ENCODE peak calls at places on chromosomes 7 and 10, in seven cellular contexts. L is dermis blood vessel endothelial cell; I is activated CD8-positive, alpha-beta memory T cell treated with anti-CD3 and anti-CD28 coated beads for 4 hours; F is WTC11; B is astrocyte of the hippocampus; J is non-pigmented ciliary epithelial cell; O is HuH-7. E is an unnamed sample.
A peak's percentile ranks its signal among the peaks of the same experiment; 100 is the strongest.

GRCh38 chr10:86393858-86394472 is 27.4 kb upstream of the GRID1 start:
- DNase-seq in O (no peak), J (no peak), B (no peak), L (no peak), F (no peak), I (no peak), E (no peak)

GRCh38 chr10:36248314-36248981 is 606.4 kb upstream of the FZD8 start:
- DNase-seq in J (no peak), B (no peak), F (no peak), O (no peak), I (no peak), L (no peak), E (no peak)

GRCh38 chr7:43954524-43955228 is 28.4 kb downstream of the UBE2D4 start:
- DNase-seq in J (peak; percentile 17), O (peak; percentile 70), F (peak; percentile 45), B (peak; percentile 77), L (peak; percentile 74), I (no peak), E (peak; percentile 23)

GRCh38 chr10:49624629-49625028 is 10.8 kb downstream of the CHAT start:
- DNase-seq in L (no peak), I (no peak), O (no peak), F (no peak), J (no peak), B (no peak), E (no peak)

GRCh38 chr10:133267829-133268228 is 8.8 kb downstream of the ADAM8 start:
- DNase-seq in L (no peak), J (no peak), F (peak; percentile 44), B (no peak), O (no peak), I (no peak), E (no peak)

GRCh38 chr7:101563198-101563901 is 65.7 kb downstream of the MYL10 start:
- DNase-seq in O (no peak), B (no peak), L (no peak), J (no peak), I (no peak), F (no peak), E (no peak)

GRCh38 chr10:118621304-118621942 is 26.0 kb upstream of the PRLHR start:
- DNase-seq in L (no peak), B (no peak), F (no peak), J (no peak), I (no peak), O (no peak), E (no peak)

GRCh38 chr7:134435161-134435920 is 23.6 kb downstream of the AKR1B1 start:
- DNase-seq in O (no peak), J (no peak), L (no peak), B (no peak), I (no peak), F (no peak), E (no peak)

GRCh38 chr10:79410315-79411094 is 34.9 kb downstream of the ZCCHC24 start:
- DNase-seq in O (no peak), J (no peak), I (no peak), B (no peak), L (no peak), F (no peak), E (no peak)

E was measured in skeletal muscle cell.